ENCODE peak calls at places on chromosomes 5 and 9, in nine cellular contexts. P, B, J, Z, V, Y, W, L and T are unnamed samples.

GRCh38 chr5:55407059-55407684 is 99.4 kb downstream of the MTREX start:
- DNase-seq in P (peak), B (no peak), J (no peak), Z (no peak), V (no peak), Y (peak), W (peak), L (peak), T (peak)

GRCh38 chr5:141883184-141883947 is 5.2 kb upstream of the PCDH1 start:
- DNase-seq in P (peak), B (no peak), J (no peak), Z (no peak), V (peak), Y (no peak), W (no peak), L (no peak), T (peak)

GRCh38 chr9:91816356-91816755 is 133.7 kb downstream of the ROR2 start:
- DNase-seq in P (no peak), B (no peak), J (no peak), Z (no peak), V (no peak), Y (no peak), W (no peak), L (no peak), T (no peak)

GRCh38 chr5:171388816-171389168 is 1.1 kb downstream of the NPM1 start:
- DNase-seq in P (no peak), B (peak), J (peak), Z (peak), V (no peak), Y (no peak), W (no peak), L (no peak), T (no peak)

GRCh38 chr5:127392762-127393161 is 102.2 kb downstream of the MEGF10 start:
- DNase-seq in P (no peak), B (no peak), J (no peak), Z (no peak), V (no peak), Y (no peak), W (no peak), L (no peak), T (no peak)

GRCh38 chr9:114501786-114502682 is 3.2 kb downstream of the WHRN start:
- DNase-seq in P (no peak), B (no peak), J (no peak), Z (no peak), V (peak), Y (no peak), W (peak), L (peak), T (peak)

GRCh38 chr9:136237486-136238341 is 7.9 kb downstream of the QSOX2 start:
- DNase-seq in P (no peak), B (no peak), J (no peak), Z (no peak), V (no peak), Y (no peak), W (peak), L (no peak), T (no peak)

GRCh38 chr9:104386425-104387069 is 117.5 kb upstream of the OR13F1 start:
- DNase-seq in P (peak), B (no peak), J (no peak), Z (no peak), V (peak), Y (peak), W (peak), L (peak), T (peak)

GRCh38 chr5:156835905-156836304 is 14.2 kb upstream of the PPP1R2B start:
- DNase-seq in P (no peak), B (no peak), J (no peak), Z (no peak), V (peak), Y (no peak), W (peak), L (no peak), T (peak)

GRCh38 chr5:62720036-62720441 is 141.4 kb downstream of the LRRC70 start:
- DNase-seq in P (peak), B (no peak), J (no peak), Z (peak), V (peak), Y (no peak), W (peak), L (peak), T (peak)

GRCh38 chr5:87101321-87101720 is 166.4 kb upstream of the RASA1 start:
- DNase-seq in P (no peak), B (no peak), J (no peak), Z (no peak), V (no peak), Y (no peak), W (no peak), L (no peak), T (no peak)

GRCh38 chr9:24832307-24832706 is 286.6 kb upstream of the IZUMO3 start:
- DNase-seq in P (no peak), B (no peak), J (no peak), Z (no peak), V (no peak), Y (no peak), W (peak), L (no peak), T (no peak)

GRCh38 chr9:19665146-19665863 is 123.5 kb downstream of the SLC24A2 start:
- DNase-seq in P (no peak), B (peak), J (no peak), Z (no peak), V (no peak), Y (no peak), W (no peak), L (no peak), T (peak)

GRCh38 chr5:178324481-178325310 is 92.1 kb upstream of the PHYKPL start:
- DNase-seq in P (no peak), B (no peak), J (no peak), Z (no peak), V (no peak), Y (no peak), W (no peak), L (no peak), T (peak)

GRCh38 chr5:98755406-98755805 is 18.1 kb upstream of the RGMB start:
- DNase-seq in P (no peak), B (no peak), J (no peak), Z (no peak), V (no peak), Y (no peak), W (peak), L (peak), T (peak)

GRCh38 chr9:37971107-37971459 is 67.2 kb upstream of the SLC25A51 start:
- DNase-seq in P (no peak), B (no peak), J (no peak), Z (no peak), V (no peak), Y (no peak), W (no peak), L (no peak), T (peak)

GRCh38 chr5:159449925-159450324 is 119.6 kb upstream of the IL12B start:
- DNase-seq in P (no peak), B (no peak), J (no peak), Z (no peak), V (peak), Y (no peak), W (no peak), L (peak), T (peak)

GRCh38 chr5:79878721-79879336 is 112.2 kb downstream of the MTX3 start:
- DNase-seq in P (no peak), B (peak), J (peak), Z (peak), V (no peak), Y (no peak), W (peak), L (no peak), T (peak)

GRCh38 chr5:178306430-178307225 is 74.0 kb upstream of the PHYKPL start:
- DNase-seq in P (no peak), B (no peak), J (no peak), Z (no peak), V (no peak), Y (no peak), W (no peak), L (no peak), T (no peak)

GRCh38 chr9:108634669-108635462 is 220.9 kb downstream of the ACTL7B start:
- DNase-seq in P (no peak), B (no peak), J (no peak), Z (no peak), V (no peak), Y (no peak), W (no peak), L (no peak), T (peak)

GRCh38 chr5:178288373-178289368 is 56.1 kb upstream of the PHYKPL start:
- DNase-seq in P (no peak), B (no peak), J (no peak), Z (no peak), V (peak), Y (no peak), W (peak), L (no peak), T (peak)

GRCh38 chr9:121498150-121498486 is 1.5 kb downstream of the GGTA1 start:
- DNase-seq in P (peak), B (peak), J (no peak), Z (no peak), V (peak), Y (peak), W (peak), L (peak), T (peak)

GRCh38 chr5:175201393-175201792 is 242.6 kb downstream of the DRD1 start:
- DNase-seq in P (no peak), B (no peak), J (no peak), Z (no peak), V (no peak), Y (no peak), W (no peak), L (no peak), T (no peak)

GRCh38 chr9:84153885-84154284 is 173.3 kb downstream of the RMI1 start:
- DNase-seq in P (peak), B (no peak), J (no peak), Z (no peak), V (no peak), Y (no peak), W (no peak), L (peak), T (peak)

GRCh38 chr5:91245074-91245452 is 138.1 kb downstream of the ARRDC3 start:
- DNase-seq in P (no peak), B (no peak), J (no peak), Z (no peak), V (no peak), Y (no peak), W (no peak), L (no peak), T (no peak)

GRCh38 chr9:111842313-111842712 is 47.6 kb upstream of the SHOC1 start:
- DNase-seq in P (peak), B (no peak), J (no peak), Z (no peak), V (no peak), Y (no peak), W (peak), L (no peak), T (no peak)

GRCh38 chr9:126618590-126619335 is 5.0 kb downstream of the LMX1B start:
- DNase-seq in P (no peak), B (no peak), J (no peak), Z (no peak), V (no peak), Y (no peak), W (no peak), L (no peak), T (no peak)

GRCh38 chr5:87526131-87526530 is 113.4 kb upstream of the CCNH start:
- DNase-seq in P (no peak), B (no peak), J (no peak), Z (no peak), V (no peak), Y (no peak), W (peak), L (peak), T (no peak)

GRCh38 chr5:10374032-10374431 is 20.5 kb downstream of the MARCHF6 start:
- DNase-seq in P (no peak), B (no peak), J (no peak), Z (no peak), V (no peak), Y (no peak), W (peak), L (no peak), T (no peak)

GRCh38 chr9:35074791-35075190 is 2.4 kb upstream of the VCP start:
- DNase-seq in P (no peak), B (no peak), J (no peak), Z (no peak), V (no peak), Y (no peak), W (no peak), L (no peak), T (no peak)

GRCh38 chr5:932628-933250 is 40.1 kb downstream of the TRIP13 start:
- DNase-seq in P (peak), B (no peak), J (no peak), Z (no peak), V (no peak), Y (no peak), W (no peak), L (no peak), T (peak)

GRCh38 chr5:74471875-74472274 is 168.7 kb downstream of the ENC1 start:
- DNase-seq in P (no peak), B (no peak), J (no peak), Z (no peak), V (no peak), Y (no peak), W (no peak), L (no peak), T (no peak)

GRCh38 chr9:12698293-12698692 is 5.1 kb downstream of the TYRP1 start:
- DNase-seq in P (peak), B (no peak), J (no peak), Z (no peak), V (no peak), Y (no peak), W (peak), L (peak), T (no peak)

GRCh38 chr5:113380299-113381014 is 54.3 kb downstream of the TSSK1B start:
- DNase-seq in P (peak), B (no peak), J (no peak), Z (no peak), V (no peak), Y (no peak), W (no peak), L (no peak), T (no peak)

GRCh38 chr5:78569441-78569840 is 79.1 kb downstream of the LHFPL2 start:
- DNase-seq in P (peak), B (no peak), J (no peak), Z (no peak), V (no peak), Y (no peak), W (peak), L (peak), T (peak)

GRCh38 chr9:124869466-124869985 is 7.6 kb downstream of the ARPC5L start:
- DNase-seq in P (no peak), B (peak), J (peak), Z (no peak), V (no peak), Y (no peak), W (peak), L (no peak), T (peak)

GRCh38 chr5:155389498-155389897 is 375.9 kb downstream of the KIF4B start:
- DNase-seq in P (no peak), B (no peak), J (no peak), Z (no peak), V (no peak), Y (no peak), W (no peak), L (no peak), T (no peak)

GRCh38 chr9:38018964-38019602 is 49.9 kb downstream of the SHB start:
- DNase-seq in P (peak), B (no peak), J (no peak), Z (no peak), V (peak), Y (peak), W (peak), L (peak), T (peak)